ENCODE peak calls at places on chromosomes 4 and X, in ten cellular contexts. A is progenitor cell of endocrine pancreas, B is NCI-H2081, D is left lobe of liver, H is SK-N-SH, Q is hippocampal formation, J is HFFc6, Z is astrocyte, L is HCEC 1CT, I is neural progenitor cell. R is an unnamed sample.

GRCh38 chr4:152738812-152739211 is 40.7 kb downstream of the TIGD4 start:
- DNase-seq in I (no peak), Z (no peak), A (no peak), B (no peak), D (no peak), L (peak; percentile 1), J (no peak), H (no peak), Q (no peak), R (no peak)

GRCh38 chr4:109872065-109872464 is 24.2 kb downstream of the LRIT3 start:
- DNase-seq in Q (no peak), A (no peak), B (no peak), H (no peak), Z (no peak), I (no peak), J (no peak), D (no peak), L (no peak), R (no peak)

GRCh38 chrX:120380699-120381098 is 18.8 kb downstream of the ATP1B4 start:
- DNase-seq in L (no peak), D (no peak), Z (no peak), Q (no peak), J (no peak), I (peak; percentile 34), B (no peak), H (no peak), A (no peak), R (no peak)

GRCh38 chrX:136397001-136397400 is 90.7 kb upstream of the BRS3 start:
- DNase-seq in A (no peak), J (no peak), I (peak; percentile 3), Z (no peak), B (no peak), L (peak; percentile 4), D (no peak), H (no peak), Q (no peak), R (no peak)

GRCh38 chr4:79772510-79772909 is 300.5 kb downstream of the ANTXR2 start:
- DNase-seq in Q (no peak), J (no peak), B (no peak), L (no peak), I (no peak), Z (no peak), H (no peak), D (no peak), A (no peak), R (no peak)

GRCh38 chrX:93977641-93978040 is 303.6 kb downstream of the FAM133A start:
- DNase-seq in A (no peak), J (no peak), D (no peak), L (no peak), Z (no peak), Q (no peak), B (no peak), I (no peak), H (no peak), R (no peak)

GRCh38 chr4:94728056-94728766 is 29.5 kb upstream of the BMPR1B start:
- DNase-seq in L (no peak), I (no peak), B (no peak), Q (no peak), A (no peak), J (no peak), Z (no peak), H (no peak), D (no peak), R (no peak)

GRCh38 chr4:157075401-157075800 is 549 bp upstream of the GLRB start:
- DNase-seq in J (no peak), Z (no peak), H (no peak), L (no peak), A (no peak), B (no peak), Q (no peak), D (no peak), I (no peak), R (no peak)

GRCh38 chr4:7753931-7754465 is 185.7 kb downstream of the AFAP1 start:
- DNase-seq in I (no peak), J (no peak), L (no peak), H (no peak), Z (no peak), B (no peak), Q (no peak), D (no peak), A (no peak), R (no peak)